ENCODE peak calls at places on chromosome 16, in nine cellular contexts. One of them, this sample, is unnamed. For H3K36me3, the result is how much of the 10 kb centered on the place peaks cover.

GRCh38 chr16:57042157-57043111 is 49.9 kb upstream of the CPNE2 start:
- DNase-seq in PC-3: no peak
- DNase-seq in stomach: no peak
- DNase-seq in colonic mucosa: no peak
- DNase-seq in lower lobe of right lung: no peak
- DNase-seq in IMR-90: peak
- DNase-seq in suprapubic skin: no peak
- DNase-seq in esophagus squamous epithelium: no peak
- DNase-seq in neural progenitor cell: no peak
- DNase-seq in this sample: no peak

GRCh38 chr16:88306860-88307545 is 75.8 kb upstream of the ZNF469 start:
- DNase-seq in suprapubic skin: no peak
- DNase-seq in neural progenitor cell: no peak
- DNase-seq in esophagus squamous epithelium: no peak
- DNase-seq in PC-3: no peak
- DNase-seq in IMR-90: peak
- DNase-seq in colonic mucosa: no peak
- DNase-seq in stomach: no peak
- DNase-seq in lower lobe of right lung: no peak
- DNase-seq in this sample: peak

GRCh38 chr16:69386596-69386995 is 789 bp upstream of the TERF2 start:
- DNase-seq in esophagus squamous epithelium: no peak
- DNase-seq in stomach: no peak
- DNase-seq in PC-3: no peak
- DNase-seq in neural progenitor cell: no peak
- DNase-seq in colonic mucosa: no peak
- DNase-seq in IMR-90: peak
- DNase-seq in suprapubic skin: no peak
- DNase-seq in lower lobe of right lung: no peak
- DNase-seq in this sample: no peak

GRCh38 chr16:65121870-65122723 is at the start of gene CDH11:
- DNase-seq in stomach: peak
- DNase-seq in PC-3: peak
- DNase-seq in lower lobe of right lung: peak
- DNase-seq in IMR-90: peak
- DNase-seq in esophagus squamous epithelium: no peak
- DNase-seq in colonic mucosa: peak
- DNase-seq in suprapubic skin: no peak
- DNase-seq in neural progenitor cell: peak
- DNase-seq in this sample: peak

GRCh38 chr16:1156983-1157638 is 4.2 kb downstream of the CACNA1H start:
- DNase-seq in PC-3: no peak
- DNase-seq in IMR-90: no peak
- DNase-seq in stomach: no peak
- DNase-seq in esophagus squamous epithelium: no peak
- DNase-seq in suprapubic skin: no peak
- DNase-seq in lower lobe of right lung: no peak
- DNase-seq in colonic mucosa: no peak
- DNase-seq in neural progenitor cell: no peak
- DNase-seq in this sample: no peak

GRCh38 chr16:79318137-79318899 is 282.2 kb downstream of the MAF start:
- DNase-seq in colonic mucosa: no peak
- DNase-seq in neural progenitor cell: no peak
- DNase-seq in suprapubic skin: no peak
- DNase-seq in esophagus squamous epithelium: no peak
- DNase-seq in IMR-90: no peak
- DNase-seq in PC-3: no peak
- DNase-seq in stomach: no peak
- DNase-seq in lower lobe of right lung: no peak
- DNase-seq in this sample: no peak

GRCh38 chr16:87044031-87044380 is 273.2 kb downstream of the C16orf95 start:
- DNase-seq in neural progenitor cell: no peak
- DNase-seq in suprapubic skin: no peak
- DNase-seq in colonic mucosa: no peak
- DNase-seq in stomach: no peak
- DNase-seq in IMR-90: peak
- DNase-seq in lower lobe of right lung: no peak
- DNase-seq in esophagus squamous epithelium: no peak
- DNase-seq in PC-3: peak
- DNase-seq in this sample: no peak

GRCh38 chr16:58225965-58226602 is 28.2 kb upstream of the CSNK2A2 start:
- DNase-seq in IMR-90: no peak
- DNase-seq in PC-3: no peak
- DNase-seq in suprapubic skin: no peak
- DNase-seq in stomach: no peak
- DNase-seq in neural progenitor cell: no peak
- DNase-seq in esophagus squamous epithelium: no peak
- DNase-seq in lower lobe of right lung: no peak
- DNase-seq in colonic mucosa: no peak
- DNase-seq in this sample: no peak

GRCh38 chr16:25140459-25140858 is 28.9 kb downstream of the LCMT1 start:
- DNase-seq in IMR-90: peak
- DNase-seq in suprapubic skin: no peak
- DNase-seq in neural progenitor cell: no peak
- DNase-seq in stomach: no peak
- DNase-seq in lower lobe of right lung: no peak
- DNase-seq in esophagus squamous epithelium: no peak
- DNase-seq in PC-3: peak
- DNase-seq in colonic mucosa: no peak
- DNase-seq in this sample: no peak

GRCh38 chr16:25138130-25138529 is 26.6 kb downstream of the LCMT1 start:
- DNase-seq in stomach: no peak
- DNase-seq in colonic mucosa: no peak
- DNase-seq in neural progenitor cell: no peak
- DNase-seq in lower lobe of right lung: no peak
- DNase-seq in PC-3: no peak
- DNase-seq in esophagus squamous epithelium: no peak
- DNase-seq in IMR-90: no peak
- DNase-seq in suprapubic skin: no peak
- DNase-seq in this sample: no peak

GRCh38 chr16:25134306-25134705 is 22.8 kb downstream of the LCMT1 start:
- DNase-seq in suprapubic skin: no peak
- DNase-seq in PC-3: no peak
- DNase-seq in esophagus squamous epithelium: no peak
- DNase-seq in IMR-90: no peak
- DNase-seq in colonic mucosa: no peak
- DNase-seq in lower lobe of right lung: no peak
- DNase-seq in stomach: no peak
- DNase-seq in neural progenitor cell: no peak
- DNase-seq in this sample: no peak

GRCh38 chr16:25135239-25135878 is 23.8 kb downstream of the LCMT1 start:
- DNase-seq in neural progenitor cell: no peak
- DNase-seq in suprapubic skin: no peak
- DNase-seq in IMR-90: peak
- DNase-seq in esophagus squamous epithelium: no peak
- DNase-seq in PC-3: peak
- DNase-seq in lower lobe of right lung: no peak
- DNase-seq in colonic mucosa: peak
- DNase-seq in stomach: no peak
- DNase-seq in this sample: no peak
- TF ChIP-seq CTCF in neural progenitor cell: no peak
- TF ChIP-seq CTCF in suprapubic skin: no peak
- TF ChIP-seq CTCF in IMR-90: peak
- TF ChIP-seq CTCF in esophagus squamous epithelium: no peak
- TF ChIP-seq CTCF in PC-3: peak
- TF ChIP-seq CTCF in lower lobe of right lung: no peak
- TF ChIP-seq CTCF in colonic mucosa: peak
- TF ChIP-seq CTCF in stomach: no peak
- TF ChIP-seq CTCF in this sample: peak

DNA sequence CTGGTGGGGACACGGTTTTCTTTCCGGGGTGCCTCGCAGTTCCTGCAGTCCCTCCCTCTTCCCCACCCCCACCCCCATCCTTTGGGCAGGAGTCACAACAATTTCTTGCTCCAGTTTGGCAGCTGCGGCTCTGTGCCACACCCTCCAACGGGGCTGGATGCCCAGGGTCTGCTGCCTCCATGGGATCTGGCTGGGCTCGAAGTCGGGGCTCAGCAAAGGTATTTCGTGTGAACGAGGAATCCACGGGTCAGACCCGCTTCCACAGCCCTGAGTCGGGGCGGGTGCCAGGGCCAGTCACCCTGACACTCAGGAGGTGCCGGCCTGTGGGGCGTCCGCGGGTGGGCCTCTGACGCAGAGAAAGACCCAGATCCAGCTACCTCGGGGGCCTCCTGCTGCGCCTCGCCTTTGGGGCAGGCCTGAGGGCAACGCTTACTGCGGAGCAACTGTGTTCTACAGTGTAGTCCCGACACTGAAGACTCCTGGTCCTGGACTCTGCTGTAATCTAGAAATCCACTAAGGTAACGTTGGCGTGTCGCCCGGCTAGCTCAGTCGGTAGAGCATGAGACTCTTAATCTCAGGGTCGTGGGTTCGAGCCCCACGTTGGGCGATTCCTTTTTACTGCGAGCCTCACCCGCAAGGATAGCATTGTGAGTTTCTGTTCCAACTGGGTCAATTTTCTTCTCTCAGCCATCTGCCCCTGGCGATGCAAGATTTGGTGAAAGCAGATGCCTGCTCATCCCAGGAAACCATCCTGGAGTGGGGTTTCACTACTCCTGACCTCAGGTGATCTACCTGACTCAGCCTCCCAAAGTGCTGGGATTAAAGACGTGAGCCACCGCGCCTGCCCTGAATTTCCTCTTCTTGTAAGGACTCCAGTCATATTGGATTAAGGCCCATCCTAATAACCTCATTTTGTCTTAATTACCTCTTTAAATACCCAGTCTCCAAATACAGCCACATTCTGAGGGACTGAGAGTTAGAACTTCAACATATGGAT is 12.5 kb upstream of the OR1F1 start:
- DNase-seq in suprapubic skin: no peak
- DNase-seq in colonic mucosa: no peak
- DNase-seq in IMR-90: peak
- DNase-seq in stomach: no peak
- DNase-seq in neural progenitor cell: peak
- DNase-seq in esophagus squamous epithelium: no peak
- DNase-seq in lower lobe of right lung: peak
- DNase-seq in PC-3: peak
- DNase-seq in this sample: no peak
- H3K4me3 ChIP-seq in suprapubic skin: no peak
- H3K4me3 ChIP-seq in colonic mucosa: no peak
- H3K4me3 ChIP-seq in IMR-90: peak
- H3K4me3 ChIP-seq in stomach: no peak
- H3K4me3 ChIP-seq in neural progenitor cell: peak
- H3K4me3 ChIP-seq in esophagus squamous epithelium: no peak
- H3K4me3 ChIP-seq in lower lobe of right lung: no peak
- H3K4me3 ChIP-seq in PC-3: no peak
- H3K4me3 ChIP-seq in this sample: peak

DNA sequence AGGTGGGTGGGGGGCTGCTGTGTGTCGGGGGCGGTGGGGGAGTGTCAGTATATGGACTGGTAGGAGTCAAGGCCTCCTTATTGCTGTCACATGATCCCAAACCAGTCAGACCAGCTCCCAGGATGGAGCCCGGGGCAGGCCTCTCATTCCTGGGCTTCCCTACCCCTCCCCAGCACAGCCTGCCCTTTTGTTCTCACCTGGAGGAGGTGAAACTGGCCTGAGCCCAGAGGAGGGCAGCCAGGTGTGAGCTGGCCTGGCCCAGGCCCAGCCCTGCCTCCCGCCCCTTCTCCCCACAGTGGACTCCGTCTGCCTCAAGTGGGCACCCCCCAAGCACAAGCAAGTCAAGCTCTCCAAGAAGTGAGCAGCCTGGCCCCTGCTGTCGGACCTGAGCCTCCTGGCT is 4.6 kb downstream of the PRSS8 start:
- DNase-seq in lower lobe of right lung: peak
- DNase-seq in suprapubic skin: no peak
- DNase-seq in IMR-90: no peak
- DNase-seq in esophagus squamous epithelium: no peak
- DNase-seq in colonic mucosa: peak
- DNase-seq in PC-3: peak
- DNase-seq in neural progenitor cell: no peak
- DNase-seq in stomach: peak
- DNase-seq in this sample: no peak
- H3K36me3 ChIP-seq in lower lobe of right lung: half or more
- H3K36me3 ChIP-seq in suprapubic skin: under half
- H3K36me3 ChIP-seq in IMR-90: under half
- H3K36me3 ChIP-seq in esophagus squamous epithelium: half or more
- H3K36me3 ChIP-seq in colonic mucosa: under half
- H3K36me3 ChIP-seq in PC-3: under half
- H3K36me3 ChIP-seq in neural progenitor cell: under half
- H3K36me3 ChIP-seq in stomach: half or more
- H3K36me3 ChIP-seq in this sample: under half

GRCh38 chr16:66278111-66278531 is 88.4 kb upstream of the CDH5 start:
- DNase-seq in stomach: peak
- DNase-seq in neural progenitor cell: no peak
- DNase-seq in PC-3: peak
- DNase-seq in suprapubic skin: peak
- DNase-seq in IMR-90: no peak
- DNase-seq in esophagus squamous epithelium: no peak
- DNase-seq in colonic mucosa: peak
- DNase-seq in lower lobe of right lung: peak
- DNase-seq in this sample: no peak

GRCh38 chr16:66274335-66275110 is 92.0 kb upstream of the CDH5 start:
- DNase-seq in PC-3: peak
- DNase-seq in suprapubic skin: peak
- DNase-seq in IMR-90: peak
- DNase-seq in neural progenitor cell: no peak
- DNase-seq in esophagus squamous epithelium: no peak
- DNase-seq in colonic mucosa: no peak
- DNase-seq in stomach: no peak
- DNase-seq in lower lobe of right lung: no peak
- DNase-seq in this sample: no peak

GRCh38 chr16:66277311-66278070 is 89.0 kb upstream of the CDH5 start:
- DNase-seq in stomach: no peak
- DNase-seq in neural progenitor cell: no peak
- DNase-seq in colonic mucosa: no peak
- DNase-seq in lower lobe of right lung: no peak
- DNase-seq in suprapubic skin: no peak
- DNase-seq in esophagus squamous epithelium: no peak
- DNase-seq in PC-3: no peak
- DNase-seq in IMR-90: no peak
- DNase-seq in this sample: no peak

GRCh38 chr16:66275795-66276428 is 90.6 kb upstream of the CDH5 start:
- DNase-seq in neural progenitor cell: peak
- DNase-seq in PC-3: peak
- DNase-seq in stomach: peak
- DNase-seq in esophagus squamous epithelium: no peak
- DNase-seq in IMR-90: peak
- DNase-seq in lower lobe of right lung: no peak
- DNase-seq in suprapubic skin: no peak
- DNase-seq in colonic mucosa: peak
- DNase-seq in this sample: no peak

DNA sequence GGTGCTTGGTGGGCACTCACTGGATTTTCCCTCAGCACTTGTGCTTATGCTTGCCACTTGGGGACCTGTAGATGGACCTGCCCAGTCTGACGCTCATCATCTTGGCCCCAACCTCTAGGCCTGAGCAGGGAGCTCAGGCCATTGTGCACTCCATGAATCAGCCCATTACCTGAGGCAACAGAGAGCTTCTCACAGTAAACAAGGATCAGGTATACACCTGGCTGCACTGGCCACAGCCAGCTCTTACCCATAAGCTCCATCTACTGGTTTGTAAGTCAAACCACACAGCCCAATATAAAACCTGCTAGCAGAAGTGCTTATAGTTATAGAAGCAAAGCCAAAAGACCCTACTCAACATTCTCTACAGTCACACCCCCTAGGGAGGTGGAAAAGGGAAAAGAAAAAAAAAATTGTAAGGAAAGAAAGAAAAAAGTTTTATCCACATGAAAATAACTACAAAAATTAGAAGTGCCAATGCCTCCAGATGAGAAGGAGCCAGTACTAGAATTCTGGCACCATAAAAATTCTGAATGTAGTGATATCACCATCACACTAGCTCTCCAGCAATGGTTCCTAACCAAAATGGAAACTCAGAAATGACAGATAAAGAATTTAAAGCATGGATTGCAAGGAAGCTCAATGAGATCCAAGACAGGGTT is 87.8 kb upstream of the CDH5 start:
- DNase-seq in stomach: no peak
- DNase-seq in esophagus squamous epithelium: no peak
- DNase-seq in suprapubic skin: peak
- DNase-seq in colonic mucosa: no peak
- DNase-seq in PC-3: peak
- DNase-seq in lower lobe of right lung: no peak
- DNase-seq in IMR-90: no peak
- DNase-seq in neural progenitor cell: no peak
- DNase-seq in this sample: no peak
- TF ChIP-seq CTCF in stomach: no peak
- TF ChIP-seq CTCF in esophagus squamous epithelium: peak
- TF ChIP-seq CTCF in suprapubic skin: peak
- TF ChIP-seq CTCF in colonic mucosa: no peak
- TF ChIP-seq CTCF in PC-3: peak
- TF ChIP-seq CTCF in lower lobe of right lung: no peak
- TF ChIP-seq CTCF in IMR-90: no peak
- TF ChIP-seq CTCF in neural progenitor cell: peak
- TF ChIP-seq CTCF in this sample: no peak

This sample was measured in BJ.